ENCODE peak calls at places on chromosomes 7 and 10, in six cellular contexts. A is suprapubic skin, N is body of pancreas, R is ovary, D is prostate gland, Z is K562. K is an unnamed sample.

GRCh38 chr7:155856656-155857055 is 44.4 kb upstream of the SHH start:
- DNase-seq in A (no peak), N (no peak), R (no peak), D (no peak), Z (no peak), K (peak; percentile 5)

GRCh38 chr10:15172306-15172840 is 3.9 kb upstream of the NMT2 start:
- DNase-seq in A (no peak), N (no peak), R (no peak), D (no peak), Z (no peak), K (no peak)

GRCh38 chr10:76540786-76541185 is 1096.8 kb downstream of the KCNMA1 start:
- DNase-seq in A (no peak), N (no peak), R (no peak), D (no peak), Z (no peak), K (no peak)

GRCh38 chr10:30581779-30582380 is 47.7 kb downstream of the LYZL2 start:
- DNase-seq in A (no peak), N (peak; percentile 45), R (no peak), D (no peak), Z (peak; percentile 67), K (peak; percentile 55)

GRCh38 chr7:90625562-90625961 is 29.4 kb downstream of the CDK14 start:
- DNase-seq in A (peak; percentile 63), N (peak; percentile 51), R (peak; percentile 42), D (no peak), Z (no peak), K (no peak)

GRCh38 chr7:81064446-81064845 is 145.6 kb upstream of the SEMA3C start:
- DNase-seq in A (no peak), N (peak; percentile 15), R (no peak), D (no peak), Z (no peak), K (peak; percentile 32)

GRCh38 chr7:140327261-140327661 is 71.1 kb downstream of the SLC37A3 start:
- DNase-seq in A (no peak), N (no peak), R (no peak), D (peak; percentile 32), Z (no peak), K (no peak)

GRCh38 chr10:122124342-122124741 is 135.4 kb downstream of the TACC2 start:
- DNase-seq in A (no peak), N (no peak), R (no peak), D (no peak), Z (no peak), K (no peak)

GRCh38 chr10:57979986-57980385 is 287.7 kb downstream of the IPMK start:
- DNase-seq in A (no peak), N (no peak), R (no peak), D (no peak), Z (no peak), K (no peak)

GRCh38 chr7:140771826-140772225 is 75.3 kb downstream of the NDUFB2 start:
- DNase-seq in A (no peak), N (no peak), R (no peak), D (no peak), Z (no peak), K (no peak)

GRCh38 chr7:105487559-105488218 is 34.4 kb downstream of the PUS7 start:
- DNase-seq in A (no peak), N (peak; percentile 2), R (no peak), D (peak; percentile 21), Z (peak; percentile 79), K (no peak)

GRCh38 chr7:55130079-55130476 is 111.3 kb downstream of the EGFR start:
- DNase-seq in A (no peak), N (no peak), R (no peak), D (no peak), Z (no peak), K (no peak)

GRCh38 chr10:125087191-125087896 is 73.0 kb downstream of the CTBP2 start:
- DNase-seq in A (peak; percentile 49), N (no peak), R (peak; percentile 15), D (no peak), Z (no peak), K (no peak)

GRCh38 chr7:129295015-129295423 is 70.2 kb downstream of the AHCYL2 start:
- DNase-seq in A (no peak), N (peak; percentile 11), R (no peak), D (no peak), Z (no peak), K (no peak)

GRCh38 chr7:76364198-76364584 is 5.4 kb upstream of the YWHAG start:
- DNase-seq in A (no peak), N (peak; percentile 28), R (no peak), D (no peak), Z (no peak), K (no peak)

GRCh38 chr10:14374745-14375445 is 44.2 kb upstream of the FRMD4A start:
- DNase-seq in A (no peak), N (no peak), R (no peak), D (no peak), Z (no peak), K (no peak)

GRCh38 chr10:118958984-118959916 is 70.3 kb upstream of the NANOS1 start:
- DNase-seq in A (peak; percentile 26), N (peak; percentile 72), R (no peak), D (peak; percentile 32), Z (peak; percentile 29), K (peak; percentile 88)

GRCh38 chr10:132001238-132001977 is 19.7 kb upstream of the BNIP3 start:
- DNase-seq in A (no peak), N (no peak), R (peak; percentile 51), D (peak; percentile 47), Z (peak; percentile 64), K (peak; percentile 71)

GRCh38 chr10:123536176-123536845 is 129.8 kb upstream of the GPR26 start:
- DNase-seq in A (no peak), N (no peak), R (no peak), D (no peak), Z (no peak), K (no peak)

GRCh38 chr7:44639701-44640321 is 33.4 kb downstream of the OGDH start:
- DNase-seq in A (no peak), N (peak; percentile 73), R (peak; percentile 74), D (peak; percentile 14), Z (no peak), K (peak; percentile 65)

GRCh38 chr7:134562136-134562535 is 13.2 kb downstream of the AKR1B15 start:
- DNase-seq in A (no peak), N (peak; percentile 4), R (no peak), D (no peak), Z (no peak), K (peak; percentile 45)

GRCh38 chr10:129972145-129972965 is 8.3 kb upstream of the EBF3 start:
- DNase-seq in A (no peak), N (no peak), R (no peak), D (no peak), Z (no peak), K (no peak)

GRCh38 chr10:86658751-86659150 is 4.4 kb downstream of the OPN4 start:
- DNase-seq in A (no peak), N (no peak), R (no peak), D (no peak), Z (no peak), K (no peak)

GRCh38 chr10:89515031-89515841 is 20.2 kb downstream of the SLC16A12 start:
- DNase-seq in A (no peak), N (peak; percentile 94), R (no peak), D (no peak), Z (no peak), K (no peak)

GRCh38 chr7:35749548-35749947 is 51.3 kb upstream of the SEPTIN7 start:
- DNase-seq in A (no peak), N (peak; percentile 31), R (peak; percentile 64), D (no peak), Z (no peak), K (peak; percentile 40)

GRCh38 chr7:2530076-2530967 is 10.7 kb downstream of the LFNG start:
- DNase-seq in A (no peak), N (peak; percentile 67), R (no peak), D (no peak), Z (peak; percentile 86), K (no peak)

GRCh38 chr7:5528071-5528814 is 104.6 kb upstream of the TNRC18 start:
- DNase-seq in A (peak; percentile 75), N (no peak), R (peak; percentile 48), D (peak; percentile 37), Z (no peak), K (no peak)

GRCh38 chr10:8034666-8035640 is 19.5 kb upstream of the GATA3 start:
- DNase-seq in A (no peak), N (no peak), R (no peak), D (no peak), Z (no peak), K (no peak)

DNA sequence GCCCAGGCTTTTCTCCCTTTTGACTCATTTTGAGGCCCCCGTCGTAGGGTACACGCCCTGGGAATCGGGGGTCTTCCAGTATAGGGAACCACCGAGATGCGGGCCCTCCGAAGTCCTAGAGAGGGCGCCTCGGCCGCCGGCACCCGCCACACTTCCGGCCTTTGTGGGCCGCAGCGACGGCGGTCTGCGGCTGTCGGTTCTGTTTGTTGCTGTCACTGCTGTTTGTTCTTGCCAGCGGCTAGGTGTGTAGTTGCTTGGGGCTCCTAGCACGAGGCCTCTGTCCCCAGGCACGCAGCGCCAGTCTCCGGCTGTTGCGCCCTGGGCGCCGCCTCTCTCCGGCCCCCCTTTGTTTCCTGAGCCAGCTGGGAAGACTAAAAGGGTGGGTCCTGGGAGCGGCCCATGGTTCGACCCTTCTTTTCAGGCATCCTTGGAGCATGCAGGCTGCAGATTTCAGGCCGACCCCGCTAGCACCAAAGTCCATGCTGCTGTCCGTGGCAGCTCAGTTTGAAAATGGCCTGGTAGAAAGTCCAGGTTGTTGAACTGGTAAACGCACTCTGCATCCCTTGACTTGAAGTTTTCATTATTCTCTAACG is 17.8 kb upstream of the ZKSCAN1 start:
- DNase-seq in A (peak; percentile 75), N (peak; percentile 67), R (peak; percentile 64), D (peak; percentile 35), Z (no peak), K (peak; percentile 64)
- TF ChIP-seq POLR2A in A (no peak), N (peak; percentile 64), R (no peak), D (no peak), Z (no peak), K (no peak)

GRCh38 chr10:71694567-71694968 is 25.0 kb downstream of the C10orf105 start:
- DNase-seq in A (no peak), N (peak; percentile 65), R (no peak), D (no peak), Z (no peak), K (peak; percentile 41)
- H3K4me3 ChIP-seq in A (no peak overlapping the region), N (no peak overlapping the region), R (no peak overlapping the region), D (no peak overlapping the region), Z (no peak overlapping the region), K (no peak overlapping the region)

GRCh38 chr10:79336276-79336675 is 11.0 kb upstream of the PPIF start:
- DNase-seq in A (no peak), N (no peak), R (no peak), D (no peak), Z (no peak), K (no peak)

GRCh38 chr10:79336739-79337138 is 10.5 kb upstream of the PPIF start:
- DNase-seq in A (no peak), N (no peak), R (no peak), D (no peak), Z (no peak), K (no peak)

GRCh38 chr10:79342295-79342761 is 4.9 kb upstream of the PPIF start:
- DNase-seq in A (no peak), N (peak; percentile 62), R (no peak), D (peak; percentile 63), Z (no peak), K (no peak)

GRCh38 chr10:79340646-79341244 is 6.5 kb upstream of the PPIF start:
- DNase-seq in A (no peak), N (no peak), R (no peak), D (no peak), Z (no peak), K (no peak)

GRCh38 chr10:79339266-79339665 is 8.0 kb upstream of the PPIF start:
- DNase-seq in A (peak; percentile 25), N (no peak), R (no peak), D (no peak), Z (no peak), K (no peak)
- H3K4me1 ChIP-seq in A (peaks cover 13% of the 10 kb centered on the region), N (peaks cover 48% of the 10 kb centered on the region), R (peaks cover 12% of the 10 kb centered on the region), D (no peaks in the 10 kb centered on the region), Z (peaks cover 9% of the 10 kb centered on the region), K (peaks cover 25% of the 10 kb centered on the region)

GRCh38 chr10:6580279-6581029 is 378 bp upstream of the PRKCQ start:
- DNase-seq in A (no peak), N (peak; percentile 85), R (peak; percentile 81), D (peak; percentile 49), Z (peak; percentile 84), K (peak; percentile 68)
- TF ChIP-seq POLR2A in A (no peak), N (peak; percentile 77), R (no peak), D (peak; percentile 11), Z (peak; percentile 90), K (no peak)

K was measured in testis.